ENCODE peak calls at places on chromosomes 11 and 22, in ten cellular contexts. One of them, this sample, is unnamed.

GRCh38 chr11:134260503-134260902 is 7.1 kb downstream of the ACAD8 start:
- DNase-seq in upper lobe of left lung: no peak
- DNase-seq in uterus: no peak
- DNase-seq in heart left ventricle: no peak
- DNase-seq in HT-29: no peak
- DNase-seq in GM23338: no peak
- DNase-seq in naive thymus-derived CD4-positive, alpha-beta T cell: no peak
- DNase-seq in activated CD4-positive, alpha-beta T cell treated with anti-CD3 and anti-CD28 coated beads, Interleukin-2, amount 50 U/mL, for 48 hours: no peak
- DNase-seq in T-helper 9 cell: no peak
- DNase-seq in pancreas: no peak
- DNase-seq in this sample: no peak

GRCh38 chr11:10728779-10729472 is 22.1 kb upstream of the CTR9 start:
- DNase-seq in upper lobe of left lung: no peak
- DNase-seq in uterus: no peak
- DNase-seq in heart left ventricle: no peak
- DNase-seq in HT-29: no peak
- DNase-seq in GM23338: peak; percentile 89
- DNase-seq in naive thymus-derived CD4-positive, alpha-beta T cell: no peak
- DNase-seq in activated CD4-positive, alpha-beta T cell treated with anti-CD3 and anti-CD28 coated beads, Interleukin-2, amount 50 U/mL, for 48 hours: no peak
- DNase-seq in T-helper 9 cell: no peak
- DNase-seq in pancreas: no peak
- DNase-seq in this sample: peak; percentile 82

GRCh38 chr11:69495441-69496201 is 14.2 kb downstream of the LINC01488 start:
- DNase-seq in upper lobe of left lung: no peak
- DNase-seq in uterus: no peak
- DNase-seq in heart left ventricle: no peak
- DNase-seq in HT-29: no peak
- DNase-seq in GM23338: no peak
- DNase-seq in naive thymus-derived CD4-positive, alpha-beta T cell: no peak
- DNase-seq in activated CD4-positive, alpha-beta T cell treated with anti-CD3 and anti-CD28 coated beads, Interleukin-2, amount 50 U/mL, for 48 hours: no peak
- DNase-seq in T-helper 9 cell: no peak
- DNase-seq in pancreas: peak; percentile 27
- DNase-seq in this sample: peak; percentile 49

GRCh38 chr11:41235670-41236069 is 223.8 kb downstream of the LRRC4C start:
- DNase-seq in upper lobe of left lung: no peak
- DNase-seq in uterus: no peak
- DNase-seq in heart left ventricle: no peak
- DNase-seq in HT-29: no peak
- DNase-seq in GM23338: no peak
- DNase-seq in naive thymus-derived CD4-positive, alpha-beta T cell: no peak
- DNase-seq in activated CD4-positive, alpha-beta T cell treated with anti-CD3 and anti-CD28 coated beads, Interleukin-2, amount 50 U/mL, for 48 hours: no peak
- DNase-seq in T-helper 9 cell: no peak
- DNase-seq in pancreas: no peak
- DNase-seq in this sample: no peak

GRCh38 chr11:61815790-61816735 is 740 bp downstream of the FADS1 start:
- DNase-seq in upper lobe of left lung: peak; percentile 68
- DNase-seq in uterus: peak; percentile 73
- DNase-seq in heart left ventricle: peak; percentile 82
- DNase-seq in HT-29: no peak
- DNase-seq in GM23338: peak; percentile 88
- DNase-seq in naive thymus-derived CD4-positive, alpha-beta T cell: peak; percentile 62
- DNase-seq in activated CD4-positive, alpha-beta T cell treated with anti-CD3 and anti-CD28 coated beads, Interleukin-2, amount 50 U/mL, for 48 hours: peak; percentile 64
- DNase-seq in T-helper 9 cell: peak; percentile 59
- DNase-seq in pancreas: peak; percentile 85
- DNase-seq in this sample: peak; percentile 90

GRCh38 chr11:67629386-67630229 is at the start of gene NUDT8:
- DNase-seq in upper lobe of left lung: peak; percentile 85
- DNase-seq in uterus: peak; percentile 79
- DNase-seq in heart left ventricle: peak; percentile 79
- DNase-seq in HT-29: peak; percentile 91
- DNase-seq in GM23338: peak; percentile 89
- DNase-seq in naive thymus-derived CD4-positive, alpha-beta T cell: peak; percentile 89
- DNase-seq in activated CD4-positive, alpha-beta T cell treated with anti-CD3 and anti-CD28 coated beads, Interleukin-2, amount 50 U/mL, for 48 hours: peak; percentile 89
- DNase-seq in T-helper 9 cell: peak; percentile 77
- DNase-seq in pancreas: peak; percentile 94
- DNase-seq in this sample: peak; percentile 92

GRCh38 chr11:46237248-46238077 is 40.0 kb upstream of the CREB3L1 start:
- DNase-seq in upper lobe of left lung: peak; percentile 83
- DNase-seq in uterus: peak; percentile 83
- DNase-seq in heart left ventricle: peak; percentile 74
- DNase-seq in HT-29: peak; percentile 33
- DNase-seq in GM23338: peak; percentile 72
- DNase-seq in naive thymus-derived CD4-positive, alpha-beta T cell: peak; percentile 1
- DNase-seq in activated CD4-positive, alpha-beta T cell treated with anti-CD3 and anti-CD28 coated beads, Interleukin-2, amount 50 U/mL, for 48 hours: peak; percentile 61
- DNase-seq in T-helper 9 cell: peak; percentile 40
- DNase-seq in pancreas: peak; percentile 81
- DNase-seq in this sample: peak; percentile 90

GRCh38 chr11:4619514-4619913 is 11.5 kb upstream of the TRIM68 start:
- DNase-seq in upper lobe of left lung: no peak
- DNase-seq in uterus: no peak
- DNase-seq in heart left ventricle: no peak
- DNase-seq in HT-29: no peak
- DNase-seq in GM23338: no peak
- DNase-seq in naive thymus-derived CD4-positive, alpha-beta T cell: no peak
- DNase-seq in activated CD4-positive, alpha-beta T cell treated with anti-CD3 and anti-CD28 coated beads, Interleukin-2, amount 50 U/mL, for 48 hours: no peak
- DNase-seq in T-helper 9 cell: no peak
- DNase-seq in pancreas: no peak
- DNase-seq in this sample: no peak

GRCh38 chr11:19792510-19792909 is 79.9 kb downstream of the NAV2 start:
- DNase-seq in upper lobe of left lung: no peak
- DNase-seq in uterus: no peak
- DNase-seq in heart left ventricle: no peak
- DNase-seq in HT-29: no peak
- DNase-seq in GM23338: no peak
- DNase-seq in naive thymus-derived CD4-positive, alpha-beta T cell: no peak
- DNase-seq in activated CD4-positive, alpha-beta T cell treated with anti-CD3 and anti-CD28 coated beads, Interleukin-2, amount 50 U/mL, for 48 hours: no peak
- DNase-seq in T-helper 9 cell: no peak
- DNase-seq in pancreas: no peak
- DNase-seq in this sample: no peak

GRCh38 chr11:104380358-104380757 is 216.4 kb upstream of the PDGFD start:
- DNase-seq in upper lobe of left lung: no peak
- DNase-seq in uterus: no peak
- DNase-seq in heart left ventricle: no peak
- DNase-seq in HT-29: no peak
- DNase-seq in GM23338: no peak
- DNase-seq in naive thymus-derived CD4-positive, alpha-beta T cell: no peak
- DNase-seq in activated CD4-positive, alpha-beta T cell treated with anti-CD3 and anti-CD28 coated beads, Interleukin-2, amount 50 U/mL, for 48 hours: no peak
- DNase-seq in T-helper 9 cell: no peak
- DNase-seq in pancreas: no peak
- DNase-seq in this sample: no peak

GRCh38 chr11:35318977-35319925 is 100.1 kb downstream of the SLC1A2 start:
- DNase-seq in upper lobe of left lung: no peak
- DNase-seq in uterus: no peak
- DNase-seq in heart left ventricle: no peak
- DNase-seq in HT-29: no peak
- DNase-seq in GM23338: no peak
- DNase-seq in naive thymus-derived CD4-positive, alpha-beta T cell: no peak
- DNase-seq in activated CD4-positive, alpha-beta T cell treated with anti-CD3 and anti-CD28 coated beads, Interleukin-2, amount 50 U/mL, for 48 hours: no peak
- DNase-seq in T-helper 9 cell: no peak
- DNase-seq in pancreas: no peak
- DNase-seq in this sample: no peak

GRCh38 chr22:21051145-21051835 is 5.5 kb downstream of the LRRC74B start:
- DNase-seq in upper lobe of left lung: no peak
- DNase-seq in uterus: no peak
- DNase-seq in heart left ventricle: no peak
- DNase-seq in HT-29: no peak
- DNase-seq in GM23338: no peak
- DNase-seq in naive thymus-derived CD4-positive, alpha-beta T cell: no peak
- DNase-seq in activated CD4-positive, alpha-beta T cell treated with anti-CD3 and anti-CD28 coated beads, Interleukin-2, amount 50 U/mL, for 48 hours: no peak
- DNase-seq in T-helper 9 cell: no peak
- DNase-seq in pancreas: no peak
- DNase-seq in this sample: no peak

This sample was measured in H7.